ENCODE peak calls at places on chromosome 16, in six cellular contexts. J is fibroblast of lung, M is endothelial cell, T is tibial artery, S is GM23338, H is colonic mucosa. D is an unnamed sample.

GRCh38 chr16:2081685-2082084 is 33.9 kb downstream of the TSC2 start:
- DNase-seq in T (no peak), J (no peak), H (no peak), S (no peak), M (no peak), D (no peak)

GRCh38 chr16:55949518-55949917 is 74.3 kb upstream of the CES5A start:
- DNase-seq in H (no peak), S (no peak), M (no peak), T (no peak), J (no peak), D (no peak)

GRCh38 chr16:78142784-78143183 is 43.3 kb downstream of the WWOX start:
- DNase-seq in T (no peak), H (no peak), M (no peak), J (peak), S (no peak), D (no peak)

GRCh38 chr16:85564277-85565051 is 48.7 kb upstream of the GSE1 start:
- DNase-seq in H (no peak), S (no peak), J (no peak), T (no peak), M (no peak), D (no peak)

GRCh38 chr16:83960521-83961249 is 7.4 kb upstream of the NECAB2 start:
- DNase-seq in T (no peak), M (no peak), J (no peak), S (no peak), H (no peak), D (no peak)

GRCh38 chr16:84598391-84598750 is 19.5 kb downstream of the COTL1 start:
- DNase-seq in H (no peak), J (peak), M (no peak), T (no peak), S (no peak), D (no peak)

GRCh38 chr16:81873843-81874752 is 95.0 kb downstream of the PLCG2 start:
- DNase-seq in M (peak), T (peak), S (peak), J (peak), H (peak), D (peak)

GRCh38 chr16:51062039-51062438 is 89.0 kb downstream of the SALL1 start:
- DNase-seq in J (no peak), H (no peak), S (no peak), M (no peak), T (no peak), D (no peak)

GRCh38 chr16:63346000-63346399 is 1309.8 kb upstream of the CDH8 start:
- DNase-seq in T (no peak), M (no peak), J (no peak), S (no peak), H (no peak), D (no peak)

GRCh38 chr16:48232459-48233040 is 11.6 kb upstream of the LONP2 start:
- DNase-seq in T (no peak), M (no peak), J (peak), H (no peak), S (no peak), D (no peak)

GRCh38 chr16:29319726-29320125 is 86.8 kb downstream of the NPIPB11 start:
- DNase-seq in H (no peak), T (no peak), J (no peak), M (no peak), S (no peak), D (no peak)

GRCh38 chr16:29317269-29317668 is 89.2 kb downstream of the NPIPB11 start:
- DNase-seq in J (no peak), M (no peak), T (no peak), H (no peak), S (no peak), D (no peak)

GRCh38 chr16:29316673-29317237 is 89.8 kb downstream of the NPIPB11 start:
- DNase-seq in M (no peak), H (no peak), S (no peak), J (peak), T (no peak), D (no peak)

GRCh38 chr16:29315916-29316517 is 90.5 kb downstream of the NPIPB11 start:
- DNase-seq in T (no peak), M (no peak), J (no peak), H (no peak), S (peak), D (no peak)

DNA sequence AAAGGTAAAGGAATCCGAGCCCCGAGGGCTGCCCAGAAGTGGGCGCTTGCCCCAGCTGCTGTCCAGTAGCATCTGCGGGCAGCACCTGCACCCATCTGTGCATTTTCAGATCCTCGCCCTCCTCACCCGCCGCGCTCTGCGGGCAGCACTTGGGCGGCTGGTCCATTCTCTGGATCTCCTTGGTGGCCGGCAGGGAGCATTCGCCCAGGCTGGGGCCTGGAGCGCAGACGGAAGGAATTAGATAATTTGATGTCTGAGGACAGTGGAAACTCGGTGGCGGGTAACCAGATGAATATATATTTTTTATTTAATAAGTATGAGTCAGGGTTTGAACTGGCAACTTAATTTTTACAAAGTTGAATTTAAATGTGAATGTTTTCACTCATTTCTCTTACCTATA is 88.5 kb downstream of the NPIPB11 start:
- DNase-seq in J (no peak), M (no peak), H (no peak), S (no peak), T (no peak), D (no peak)
- TF ChIP-seq CTCF in J (peak), M (no peak), H (no peak), S (no peak), T (no peak), D (no peak)

DNA sequence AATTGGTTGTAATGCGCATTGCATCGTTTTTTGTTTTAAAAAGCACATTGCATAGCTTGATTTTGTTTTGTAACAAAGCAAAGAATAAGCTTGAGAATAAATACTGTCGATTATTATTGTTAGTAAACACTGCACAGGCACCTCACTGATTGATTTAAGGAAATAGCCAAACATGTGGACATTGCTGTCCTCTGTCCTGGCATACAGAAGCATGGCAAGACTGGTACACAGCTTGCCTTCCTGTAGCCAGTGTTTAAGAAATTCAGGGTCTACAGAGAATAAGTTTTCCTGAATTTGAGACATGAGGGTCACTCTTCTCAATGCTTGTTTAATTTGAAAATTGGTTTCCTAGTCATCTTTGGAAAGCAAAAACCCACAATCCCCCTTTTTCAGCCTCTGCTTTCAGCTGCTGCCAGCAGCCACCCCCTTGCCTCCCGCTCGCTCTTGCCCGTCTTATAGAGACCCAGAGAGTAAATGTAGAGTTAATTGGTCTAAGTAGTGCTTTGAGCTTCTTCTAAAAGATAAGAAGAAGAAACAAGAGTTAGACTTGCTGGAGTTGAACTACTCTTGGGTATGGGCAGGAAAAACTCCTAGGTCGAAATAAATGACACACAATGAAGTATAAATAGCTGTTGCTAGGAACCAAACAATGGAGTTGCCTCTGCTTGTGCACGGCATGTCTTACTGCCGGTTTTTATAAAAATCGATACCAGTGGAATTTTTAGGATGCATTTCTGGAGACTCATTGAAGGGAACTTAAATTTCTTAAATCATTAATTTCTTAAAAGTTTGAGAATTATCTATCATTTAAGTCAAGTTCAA is 116.6 kb downstream of the MRTFB start:
- DNase-seq in T (no peak), S (no peak), M (no peak), H (no peak), J (no peak), D (no peak)
- TF ChIP-seq CTCF in T (no peak), S (no peak), M (no peak), H (no peak), J (no peak), D (no peak)

DNA sequence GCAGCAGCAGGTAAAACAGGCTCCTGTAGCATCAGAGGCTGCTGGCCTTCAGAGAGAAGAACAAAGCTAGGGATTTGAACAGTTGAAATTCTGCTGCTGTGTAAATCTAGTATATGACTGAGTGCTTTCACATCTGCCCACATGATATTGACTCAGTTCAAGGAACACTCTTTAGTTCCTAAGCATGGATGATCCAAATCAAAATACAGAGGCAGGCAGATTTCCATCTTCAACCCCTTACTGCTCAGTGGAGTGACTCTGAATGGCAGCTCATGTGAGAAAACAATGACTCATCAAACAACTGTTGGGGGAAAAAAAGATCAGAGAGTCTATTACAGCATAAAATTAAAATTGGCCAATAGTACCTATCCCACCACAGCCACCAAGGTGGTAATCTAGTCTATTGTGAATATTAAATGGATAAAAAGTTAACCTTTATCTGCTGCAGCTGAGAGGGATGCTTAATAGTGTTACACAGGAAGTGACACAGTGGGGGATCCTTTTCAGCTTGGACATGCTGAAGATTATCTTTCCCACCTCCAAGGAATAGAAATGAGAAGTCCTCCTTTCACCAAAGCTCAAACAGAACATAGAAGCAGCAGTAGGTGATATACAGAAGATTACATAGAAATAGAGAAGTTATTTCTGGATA is 239.8 kb upstream of the ERCC4 start:
- DNase-seq in T (no peak), J (no peak), M (no peak), S (peak), H (no peak), D (no peak)
- TF ChIP-seq CTCF in T (no peak), J (no peak), M (no peak), S (no peak), H (no peak), D (no peak)

GRCh38 chr16:74773431-74774222 is 993 bp downstream of the FA2H start:
- DNase-seq in J (no peak), H (peak), S (no peak), M (no peak), T (no peak), D (no peak)

GRCh38 chr16:74775255-74775654 is 635 bp upstream of the FA2H start:
- DNase-seq in J (no peak), H (no peak), M (no peak), T (no peak), S (no peak), D (no peak)

GRCh38 chr16:74771656-74772315 is 2.8 kb downstream of the FA2H start:
- DNase-seq in S (no peak), M (no peak), T (no peak), J (no peak), H (no peak), D (no peak)

GRCh38 chr16:74776926-74777325 is 2.3 kb upstream of the FA2H start:
- DNase-seq in M (no peak), J (no peak), T (no peak), H (no peak), S (no peak), D (no peak)

GRCh38 chr16:74774223-74775139 is at the start of gene FA2H:
- DNase-seq in H (peak), M (peak), T (no peak), S (peak), J (peak), D (no peak)
- TF ChIP-seq CTCF in H (peak), M (peak), T (no peak), S (peak), J (no peak), D (peak)

GRCh38 chr16:67803894-67804293 is 2.5 kb downstream of the RANBP10 start:
- DNase-seq in T (no peak), H (no peak), J (no peak), S (no peak), M (no peak), D (no peak)

GRCh38 chr16:67806428-67807147 is at the start of the genes RANBP10 and TSNAXIP1:
- DNase-seq in M (peak), H (peak), T (peak), S (peak), J (peak), D (peak)

GRCh38 chr16:67805718-67806427 is 487 bp downstream of the RANBP10 start:
- DNase-seq in H (no peak), S (peak), T (no peak), M (peak), J (no peak), D (no peak)

GRCh38 chr16:67804853-67805542 is 1.4 kb downstream of the RANBP10 start:
- DNase-seq in T (no peak), M (no peak), S (no peak), J (no peak), H (no peak), D (no peak)

GRCh38 chr16:67807148-67807682 is 526 bp downstream of the TSNAXIP1 start:
- DNase-seq in M (no peak), S (no peak), T (no peak), H (no peak), J (no peak), D (no peak)
- TF ChIP-seq CTCF in M (no peak), S (peak), T (no peak), H (no peak), J (no peak), D (no peak)

GRCh38 chr16:74322301-74322710 is 25.7 kb downstream of the PSMD7 start:
- DNase-seq in S (no peak), M (no peak), H (no peak), T (no peak), J (no peak), D (no peak)
- TF ChIP-seq CTCF in S (no peak), M (no peak), H (no peak), T (no peak), J (no peak), D (no peak)

GRCh38 chr16:89560413-89561194 is at the start of gene RPL13:
- DNase-seq in S (peak), M (peak), J (peak), H (peak), T (peak), D (peak)
- TF ChIP-seq CTCF in S (no peak), M (no peak), J (no peak), H (no peak), T (no peak), D (no peak)

DNA sequence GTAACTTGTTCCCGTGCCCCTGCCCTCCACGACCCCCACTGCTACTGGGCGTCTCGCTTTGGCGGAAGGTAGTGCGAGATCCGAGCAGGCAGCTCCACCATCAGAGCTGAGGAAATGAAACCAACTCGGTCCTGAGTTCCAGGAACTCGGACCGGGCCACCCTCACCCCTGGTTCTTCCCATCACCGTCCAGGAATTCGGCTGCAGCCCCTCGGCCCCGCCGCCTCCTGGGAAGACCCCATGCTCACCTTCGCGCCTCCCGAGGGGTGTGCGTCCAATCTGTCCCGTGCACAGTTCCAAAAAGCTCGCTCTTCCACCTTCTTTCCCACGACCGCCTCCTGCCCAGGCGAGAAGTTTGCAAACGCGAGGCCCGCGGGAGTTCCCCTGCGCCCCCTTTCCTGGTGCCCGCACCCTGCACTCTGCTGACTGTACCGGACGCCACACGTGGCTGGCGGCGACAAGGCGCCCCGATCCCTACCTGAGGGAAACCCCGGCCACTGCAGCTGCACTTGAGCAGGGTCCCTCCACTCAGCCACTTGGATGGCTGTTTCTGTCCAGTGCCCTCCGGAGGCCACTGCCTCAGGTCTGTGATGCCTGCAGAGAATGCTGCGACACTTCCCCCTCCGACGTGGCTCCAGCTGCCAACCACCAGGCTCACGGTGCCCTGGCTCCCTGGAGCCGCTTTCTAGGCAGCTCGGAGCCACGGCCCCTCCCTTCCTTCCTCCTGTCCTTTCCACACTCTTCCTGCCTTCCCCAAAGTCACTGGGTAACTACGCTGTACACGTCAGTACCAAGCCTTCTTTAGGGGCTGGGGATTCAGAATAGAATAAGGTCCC is at the start of gene MLKL:
- DNase-seq in S (peak), H (peak), J (peak), T (peak), M (peak), D (peak)
- TF ChIP-seq CTCF in S (no peak), H (no peak), J (no peak), T (no peak), M (no peak), D (no peak)

DNA sequence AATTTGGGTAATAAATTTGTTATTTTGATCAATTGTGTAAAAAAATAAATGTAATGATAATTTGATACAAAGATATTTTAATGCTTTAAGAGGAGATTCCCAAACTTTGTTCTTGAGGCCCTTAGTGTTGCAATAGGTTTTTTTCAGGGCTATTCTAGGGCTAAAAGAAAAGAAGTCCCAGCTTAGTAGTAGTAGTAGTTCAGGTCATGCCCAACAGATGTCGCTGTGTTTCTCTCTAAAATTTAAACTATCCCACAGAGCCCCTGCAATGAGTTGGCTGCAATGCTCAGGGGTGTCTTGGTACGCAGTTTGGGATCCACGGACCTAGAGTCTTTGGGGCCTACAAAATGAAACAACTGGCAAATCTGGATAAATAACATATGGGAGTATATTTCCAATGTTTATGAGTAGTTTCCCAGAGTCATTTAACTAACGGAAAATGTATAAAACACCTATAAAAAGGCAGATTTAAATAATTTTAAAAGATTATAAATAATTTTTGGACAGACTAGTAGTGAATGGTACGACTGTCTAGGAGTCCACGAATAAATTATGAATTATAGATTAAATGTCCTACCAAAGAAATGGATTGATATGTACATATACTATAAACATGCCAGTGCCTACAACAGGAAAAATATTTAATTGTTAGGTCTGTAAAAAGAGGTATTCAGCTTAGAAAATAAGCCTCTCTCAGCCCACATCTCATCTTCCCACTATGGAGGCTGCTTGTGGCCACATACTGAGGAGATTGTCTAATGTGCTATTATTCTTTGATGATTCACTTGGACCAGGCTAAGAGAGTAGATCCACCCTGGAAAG is 228.5 kb upstream of the PMFBP1 start:
- DNase-seq in M (peak), S (peak), J (peak), H (peak), T (peak), D (no peak)
- TF ChIP-seq CTCF in M (peak), S (peak), J (peak), H (peak), T (peak), D (peak)

D was measured in CD14-positive monocyte.